ENCODE peak calls at places on chromosomes 11 and 22, in eight cellular contexts. H, B, G, S, M, O, W and A are unnamed samples.

GRCh38 chr11:68118753-68119448 is 2.3 kb downstream of the CHKA start:
- DNase-seq in S (no peak), G (no peak), H (no peak), B (no peak), W (no peak), O (no peak), M (peak), A (no peak)

GRCh38 chr11:95991101-95991500 is 67.2 kb upstream of the MTMR2 start:
- DNase-seq in S (no peak), M (no peak), G (no peak), H (no peak), O (no peak), W (no peak), B (no peak), A (no peak)

GRCh38 chr11:132855516-132855915 is 676.8 kb downstream of the OPCML start:
- DNase-seq in G (no peak), O (no peak), B (no peak), M (no peak), H (no peak), S (no peak), W (no peak), A (no peak)

GRCh38 chr11:304915-305833 is 2.4 kb upstream of the IFITM2 start:
- DNase-seq in H (no peak), G (no peak), S (peak), M (peak), O (peak), W (peak), B (peak), A (no peak)

GRCh38 chr11:47003180-47003877 is 66.8 kb downstream of the CSTPP1 start:
- DNase-seq in H (peak), O (peak), G (no peak), M (peak), S (peak), B (no peak), W (no peak), A (no peak)

GRCh38 chr11:101914349-101914736 is 467 bp upstream of the CEP126 start:
- DNase-seq in M (no peak), W (no peak), B (no peak), O (no peak), H (no peak), S (no peak), G (no peak), A (no peak)

GRCh38 chr22:20019661-20020532 is 1.0 kb upstream of the TANGO2 start:
- DNase-seq in B (no peak), H (no peak), W (no peak), G (no peak), O (no peak), S (no peak), M (no peak), A (no peak)

GRCh38 chr11:63871962-63872832 is 33.3 kb downstream of the MARK2 start:
- DNase-seq in O (peak), W (peak), H (peak), B (peak), G (peak), S (peak), M (peak), A (peak)

GRCh38 chr11:20248345-20248744 is 88.1 kb upstream of the DBX1 start:
- DNase-seq in M (no peak), W (no peak), S (no peak), B (no peak), G (no peak), H (no peak), O (no peak), A (no peak)

GRCh38 chr11:3015796-3016195 is 23.7 kb upstream of the NAP1L4 start:
- DNase-seq in H (no peak), G (no peak), M (no peak), S (no peak), W (no peak), B (no peak), O (no peak), A (no peak)

GRCh38 chr22:33746501-33746928 is 173.8 kb downstream of the LARGE1 start:
- DNase-seq in G (no peak), B (no peak), H (no peak), M (peak), S (no peak), W (no peak), O (peak), A (no peak)

DNA sequence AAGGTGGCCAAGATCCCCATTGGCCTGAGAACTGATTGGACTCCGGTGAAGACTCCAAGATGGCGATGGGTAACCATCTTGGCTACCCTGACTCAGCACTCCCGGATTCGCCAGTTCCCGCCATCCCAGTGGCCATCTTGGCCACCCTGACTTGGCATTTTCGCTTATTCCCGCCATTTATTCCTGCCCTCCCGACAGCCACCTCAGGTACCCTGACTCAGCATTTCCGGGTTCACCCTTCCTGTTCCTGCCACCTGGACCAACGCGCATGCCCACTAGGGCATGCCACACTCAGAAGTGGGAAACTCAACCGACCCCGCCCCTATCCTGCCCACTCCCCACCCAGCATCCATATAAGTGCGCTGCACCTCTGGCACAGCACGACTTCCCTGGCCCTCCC is 7.8 kb downstream of the OR8K5 start:
- DNase-seq in H (no peak), B (no peak), W (no peak), G (no peak), S (no peak), O (no peak), M (no peak), A (no peak)
- H3K27ac ChIP-seq in H (no peak), B (no peak), W (no peak), G (no peak), S (no peak), O (no peak), M (no peak), A (no peak)

DNA sequence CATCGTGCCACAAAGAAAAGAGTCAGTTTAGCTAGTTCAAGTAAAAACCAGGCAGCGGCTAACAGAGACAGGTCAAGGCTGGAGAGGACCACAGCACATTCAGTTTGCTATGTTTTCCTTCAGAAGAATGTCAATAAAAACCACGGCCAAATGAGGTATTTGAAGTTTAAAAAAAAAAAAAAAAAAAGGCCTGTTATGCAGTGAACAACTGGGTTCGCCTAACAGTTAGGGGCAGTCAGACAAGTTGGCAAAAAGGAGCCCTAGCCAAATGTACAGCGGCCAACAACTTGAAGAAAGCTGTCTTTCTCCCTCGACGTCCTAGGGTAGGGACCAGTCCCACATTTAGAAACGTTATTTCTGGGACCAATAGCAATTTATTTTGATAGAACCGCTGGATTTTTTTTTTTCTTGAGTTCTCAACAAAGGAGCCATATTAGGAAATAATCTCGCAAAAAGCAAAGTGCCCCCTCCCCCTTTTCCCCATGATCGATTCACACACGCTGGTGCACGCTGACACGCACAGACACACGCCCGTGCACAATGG is 237.8 kb downstream of the TTC28 start:
- DNase-seq in M (peak), S (no peak), H (no peak), G (no peak), O (peak), B (no peak), W (peak), A (no peak)
- TF ChIP-seq POLR2A in M (no peak), S (no peak), H (no peak), G (no peak), O (no peak), B (no peak), W (no peak), A (no peak)

GRCh38 chr22:45842141-45842831 is 134.7 kb downstream of the WNT7B start:
- DNase-seq in G (no peak), O (no peak), W (no peak), H (no peak), S (no peak), M (no peak), B (no peak), A (no peak)

GRCh38 chr22:45844949-45845613 is 131.9 kb downstream of the WNT7B start:
- DNase-seq in B (no peak), O (no peak), G (no peak), S (no peak), W (no peak), H (no peak), M (no peak), A (no peak)

GRCh38 chr22:45846952-45847351 is 130.0 kb downstream of the WNT7B start:
- DNase-seq in O (no peak), W (no peak), G (no peak), B (no peak), S (no peak), H (no peak), M (no peak), A (no peak)

GRCh38 chr22:45843030-45843429 is 133.9 kb downstream of the WNT7B start:
- DNase-seq in G (no peak), W (no peak), M (no peak), S (no peak), B (no peak), H (no peak), O (no peak), A (no peak)

DNA sequence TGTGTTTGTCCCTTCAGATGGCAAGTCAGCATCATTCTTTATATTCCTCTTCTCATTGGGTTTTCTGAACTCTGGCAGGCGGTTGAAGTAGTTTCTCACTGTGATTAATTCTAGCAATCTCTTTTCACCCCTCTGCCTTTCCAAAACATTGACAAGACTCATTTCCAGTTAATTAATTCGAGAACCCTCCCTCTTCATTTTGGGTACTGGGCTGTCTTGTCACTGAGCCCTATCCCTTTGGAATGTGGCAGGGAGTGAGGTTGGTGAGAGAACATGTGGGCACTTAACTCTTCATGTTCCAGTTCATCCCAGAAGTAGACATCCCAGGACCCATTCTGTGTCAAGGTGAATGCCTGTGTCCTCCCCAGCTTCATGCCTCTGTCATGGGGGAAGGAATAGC is 133.0 kb downstream of the WNT7B start:
- DNase-seq in G (no peak), O (no peak), W (no peak), B (no peak), S (no peak), H (no peak), M (no peak), A (no peak)
- H3K27ac ChIP-seq in G (no peak), O (no peak), W (no peak), B (no peak), S (no peak), H (no peak), M (no peak), A (no peak)

DNA sequence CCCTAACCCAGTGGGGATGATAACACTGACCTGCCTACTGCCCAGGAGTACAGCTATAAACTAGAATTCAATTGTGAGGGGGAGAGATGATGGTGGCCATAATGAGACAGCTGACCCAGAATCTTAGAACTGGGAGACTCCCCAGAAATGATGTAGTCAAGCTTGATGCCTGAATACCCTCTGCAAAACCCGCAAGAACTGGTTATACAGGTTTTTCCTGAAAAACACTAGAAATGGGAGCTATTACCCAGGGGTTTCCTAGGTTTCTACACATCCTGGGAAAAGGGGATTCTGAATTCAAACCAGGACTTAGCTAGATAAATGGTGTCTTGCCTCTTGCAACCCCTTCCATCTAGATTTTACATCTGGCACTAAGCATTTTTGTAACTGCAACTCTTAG is 113.8 kb upstream of the NARS2 start:
- DNase-seq in S (no peak), H (no peak), B (no peak), O (no peak), M (no peak), G (no peak), W (no peak), A (no peak)
- TF ChIP-seq POLR2A in S (no peak), H (no peak), B (no peak), O (no peak), M (no peak), G (no peak), W (no peak), A (no peak)

GRCh38 chr11:115613986-115614625 is 109.9 kb upstream of the CADM1 start:
- DNase-seq in S (no peak), B (peak), O (no peak), W (no peak), H (no peak), G (no peak), M (no peak), A (no peak)

GRCh38 chr11:115616941-115617340 is 112.7 kb upstream of the CADM1 start:
- DNase-seq in W (no peak), B (no peak), H (no peak), M (peak), S (peak), O (no peak), G (no peak), A (no peak)

GRCh38 chr11:115613004-115613403 is 108.8 kb upstream of the CADM1 start:
- DNase-seq in S (no peak), H (no peak), O (no peak), G (no peak), B (no peak), M (no peak), W (no peak), A (no peak)

GRCh38 chr11:115618428-115618827 is 114.2 kb upstream of the CADM1 start:
- DNase-seq in W (no peak), M (no peak), H (no peak), S (no peak), O (no peak), B (no peak), G (no peak), A (no peak)

GRCh38 chr11:115617767-115618166 is 113.6 kb upstream of the CADM1 start:
- DNase-seq in B (no peak), H (no peak), M (no peak), O (no peak), S (no peak), G (no peak), W (no peak), A (no peak)
- H3K27ac ChIP-seq in B (no peak), H (no peak), M (no peak), O (no peak), S (no peak), G (no peak), W (no peak), A (no peak)